ENCODE peak calls at places on chromosomes 1 and 21, in six cellular contexts. N is transverse colon, R is upper lobe of left lung, X is suprapubic skin, A is HepG2, O is H1. M is an unnamed sample. For H3K4me1 and H3K27me3, the result is how much of the 10 kb centered on the place peaks cover.

GRCh38 chr21:21463456-21463855 is 465.2 kb downstream of the NCAM2 start:
- DNase-seq in N (no peak), R (no peak), X (no peak), A (no peak), O (no peak), M (no peak)

GRCh38 chr1:33477451-33477850 is 5.0 kb downstream of the ZSCAN20 start:
- DNase-seq in N (no peak), R (no peak), X (no peak), A (no peak), O (no peak), M (no peak)

GRCh38 chr21:21332492-21332891 is 334.3 kb downstream of the NCAM2 start:
- DNase-seq in N (no peak), R (no peak), X (no peak), A (no peak), O (no peak), M (no peak)

GRCh38 chr1:11730429-11730861 is 5.5 kb upstream of the AGTRAP start:
- DNase-seq in N (peak), R (peak), X (no peak), A (no peak), O (no peak), M (no peak)

GRCh38 chr1:247373721-247374141 is 42.1 kb upstream of the ZNF496 start:
- DNase-seq in N (peak), R (peak), X (no peak), A (peak), O (peak), M (peak)

GRCh38 chr1:111750856-111751255 is 4.8 kb upstream of the DDX20 start:
- DNase-seq in N (no peak), R (no peak), X (no peak), A (no peak), O (no peak), M (no peak)

GRCh38 chr1:43507296-43508295 is 23.1 kb upstream of the PTPRF start:
- DNase-seq in N (no peak), R (no peak), X (peak), A (no peak), O (peak), M (no peak)

GRCh38 chr1:17118268-17118667 is 983 bp downstream of the PADI2 start:
- DNase-seq in N (peak), R (no peak), X (no peak), A (no peak), O (no peak), M (no peak)

GRCh38 chr1:5053744-5054143 is 399.3 kb downstream of the AJAP1 start:
- DNase-seq in N (no peak), R (no peak), X (no peak), A (no peak), O (no peak), M (no peak)

GRCh38 chr1:42844592-42845140 is 1.7 kb upstream of the ZNF691 start:
- DNase-seq in N (no peak), R (peak), X (no peak), A (no peak), O (no peak), M (no peak)

GRCh38 chr1:164784960-164785359 is 226.0 kb downstream of the PBX1 start:
- DNase-seq in N (no peak), R (no peak), X (no peak), A (no peak), O (no peak), M (no peak)
- H3K4me1 ChIP-seq in N (under half), R (under half), X (half or more), A (under half), O (under half), M (half or more)

GRCh38 chr1:85445906-85446305 is 19.1 kb downstream of the DDAH1 start:
- DNase-seq in N (no peak), R (no peak), X (no peak), A (no peak), O (no peak), M (no peak)
- TF ChIP-seq EP300 in N (no peak), R (no peak), X (no peak), A (no peak), O (no peak), M (no peak)

DNA sequence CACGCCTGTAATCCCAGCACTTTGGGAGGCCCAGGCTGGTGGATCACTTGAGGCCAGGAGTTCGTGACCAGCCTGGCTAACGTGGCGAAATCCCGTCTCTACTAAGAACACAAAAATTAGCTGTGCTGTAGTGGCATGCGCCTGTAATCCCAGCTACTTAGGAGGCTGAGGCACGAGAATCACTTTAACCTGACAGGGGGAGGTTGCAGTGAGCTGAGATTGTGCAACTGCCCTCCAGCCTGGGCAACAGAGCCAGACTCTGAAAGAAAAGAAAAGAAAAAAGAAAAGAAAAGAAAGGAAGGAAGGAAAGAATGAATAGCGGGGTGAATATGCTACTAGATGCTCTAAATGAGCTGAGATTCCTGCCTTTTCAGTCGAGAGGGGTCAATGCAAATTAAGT is 7.1 kb downstream of the GFI1 start:
- DNase-seq in N (no peak), R (no peak), X (no peak), A (no peak), O (no peak), M (no peak)
- H3K27me3 ChIP-seq in N (half or more), R (under half), X (half or more), A (under half), O (half or more), M (half or more)

GRCh38 chr1:100361249-100362089 is 9.2 kb downstream of the CDC14A start:
- DNase-seq in N (no peak), R (no peak), X (no peak), A (no peak), O (no peak), M (no peak)
- H3K4me1 ChIP-seq in N (under half), R (under half), X (under half), A (under half), O (under half), M (under half)

GRCh38 chr1:216064643-216065042 is 358.6 kb downstream of the USH2A start:
- DNase-seq in N (no peak), R (no peak), X (no peak), A (no peak), O (no peak), M (no peak)
- TF ChIP-seq EP300 in N (no peak), R (no peak), X (no peak), A (no peak), O (no peak), M (no peak)

GRCh38 chr1:54996359-54996868 is 2.3 kb upstream of the BSND start:
- DNase-seq in N (peak), R (peak), X (peak), A (peak), O (peak), M (peak)

GRCh38 chr1:54998677-54999076 is at the start of gene BSND:
- DNase-seq in N (no peak), R (no peak), X (no peak), A (no peak), O (no peak), M (no peak)

GRCh38 chr1:54996869-54997710 is 1.6 kb upstream of the BSND start:
- DNase-seq in N (no peak), R (no peak), X (no peak), A (no peak), O (peak), M (no peak)

GRCh38 chr1:54997711-54997986 is 1.1 kb upstream of the BSND start:
- DNase-seq in N (no peak), R (no peak), X (no peak), A (no peak), O (no peak), M (no peak)

GRCh38 chr1:54998100-54998499 is 633 bp upstream of the BSND start:
- DNase-seq in N (no peak), R (no peak), X (no peak), A (no peak), O (no peak), M (no peak)
- H3K27me3 ChIP-seq in N (under half), R (under half), X (under half), A (under half), O (under half), M (under half)

GRCh38 chr1:167618789-167619188 is 11.2 kb upstream of the RCSD1 start:
- DNase-seq in N (no peak), R (no peak), X (no peak), A (no peak), O (no peak), M (no peak)

GRCh38 chr1:167617950-167618269 is 12.1 kb upstream of the RCSD1 start:
- DNase-seq in N (no peak), R (no peak), X (no peak), A (no peak), O (no peak), M (no peak)

GRCh38 chr1:167618366-167618765 is 11.7 kb upstream of the RCSD1 start:
- DNase-seq in N (no peak), R (no peak), X (no peak), A (no peak), O (no peak), M (no peak)

GRCh38 chr1:167616521-167616920 is 13.5 kb upstream of the RCSD1 start:
- DNase-seq in N (no peak), R (no peak), X (no peak), A (no peak), O (no peak), M (no peak)

GRCh38 chr1:167617100-167617949 is 12.7 kb upstream of the RCSD1 start:
- DNase-seq in N (peak), R (peak), X (no peak), A (no peak), O (no peak), M (peak)
- H3K4me1 ChIP-seq in N (under half), R (under half), X (under half), A (under half), O (under half), M (under half)

GRCh38 chr1:203208181-203208580 is 21.3 kb downstream of the CHIT1 start:
- DNase-seq in N (no peak), R (no peak), X (no peak), A (no peak), O (no peak), M (no peak)
- TF ChIP-seq EP300 in N (no peak), R (no peak), X (no peak), A (no peak), O (no peak), M (no peak)

DNA sequence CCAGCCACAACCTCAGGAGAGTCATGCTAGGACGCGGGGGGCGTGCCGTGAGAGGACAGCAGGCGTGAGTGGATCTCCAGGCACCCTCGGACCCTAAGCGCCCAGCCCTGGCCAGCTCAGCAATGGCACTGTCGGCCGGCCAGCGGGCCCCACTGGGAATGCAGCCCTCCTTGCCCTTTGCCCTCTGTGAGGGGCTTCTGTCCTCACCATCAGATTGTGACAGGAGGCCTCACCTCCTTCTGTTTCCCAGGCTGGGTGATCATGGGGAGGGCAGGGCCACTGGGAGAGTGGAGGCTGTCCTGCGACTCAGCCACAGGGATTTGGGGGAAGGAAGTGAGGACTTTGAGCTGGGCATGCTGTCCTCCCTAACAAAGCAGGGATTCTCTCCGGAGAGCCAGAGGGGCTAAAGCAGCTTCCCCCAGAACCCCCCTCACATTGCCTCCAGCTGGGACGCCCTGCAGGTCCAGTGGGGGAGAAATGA is 6.6 kb upstream of the LRRC3 start:
- DNase-seq in N (no peak), R (peak), X (no peak), A (peak), O (no peak), M (peak)
- H3K27me3 ChIP-seq in N (under half), R (under half), X (under half), A (under half), O (under half), M (under half)

GRCh38 chr1:230866171-230866811 is 2.0 kb downstream of the C1orf198 start:
- DNase-seq in N (no peak), R (no peak), X (no peak), A (no peak), O (no peak), M (no peak)
- H3K4me1 ChIP-seq in N (under half), R (under half), X (half or more), A (half or more), O (under half), M (half or more)